ENCODE peak calls at places on chromosomes 4 and X, in four cellular contexts. F is A549, D is K562, Q is HepG2. L is an unnamed sample.

GRCh38 chr4:118345813-118346212 is 7.0 kb downstream of the PRSS12 start:
- DNase-seq in F (no peak), Q (no peak), D (no peak), L (no peak)

GRCh38 chr4:142741995-142742394 is 104.1 kb downstream of the INPP4B start:
- DNase-seq in Q (no peak), D (no peak), F (no peak), L (no peak)

GRCh38 chr4:173174184-173175156 is 5.9 kb downstream of the GALNT7 start:
- DNase-seq in F (no peak), Q (no peak), D (peak; percentile 75), L (no peak)

GRCh38 chr4:156377036-156377700 is 423.5 kb upstream of the CTSO start:
- DNase-seq in D (no peak), Q (no peak), F (no peak), L (no peak)

GRCh38 chrX:11309220-11309619 is 16.0 kb downstream of the AMELX start:
- DNase-seq in Q (no peak), D (no peak), F (no peak), L (no peak)

GRCh38 chr4:24856586-24856985 is 56.3 kb downstream of the CCDC149 start:
- DNase-seq in Q (no peak), D (no peak), F (no peak), L (no peak)

GRCh38 chr4:104494822-104495559 is at the start of gene CXXC4:
- DNase-seq in Q (peak; percentile 10), F (peak; percentile 18), D (peak; percentile 64), L (peak; percentile 70)

GRCh38 chrX:555589-556220 is 74.9 kb upstream of the SHOX start:
- DNase-seq in Q (no peak), D (no peak), F (no peak), L (no peak)

GRCh38 chr4:139024686-139025085 is 9.1 kb downstream of the NOCT start:
- DNase-seq in D (no peak), F (no peak), Q (no peak), L (no peak)

GRCh38 chrX:110167952-110168451 is 149.9 kb downstream of the AMMECR1 start:
- DNase-seq in F (peak; percentile 25), Q (no peak), D (peak; percentile 75), L (peak; percentile 75)

GRCh38 chr4:30767147-30767546 is 47.0 kb downstream of the PCDH7 start:
- DNase-seq in D (no peak), Q (no peak), F (no peak), L (no peak)

GRCh38 chr4:183197140-183197539 is 98.1 kb downstream of the WWC2 start:
- DNase-seq in Q (no peak), D (no peak), F (no peak), L (no peak)

GRCh38 chr4:72857216-72857615 is 212.3 kb downstream of the COX18 start:
- DNase-seq in F (no peak), Q (no peak), D (no peak), L (no peak)
- TF ChIP-seq PHF8 in F (no peak), Q (no peak), D (no peak), L (no peak)

DNA sequence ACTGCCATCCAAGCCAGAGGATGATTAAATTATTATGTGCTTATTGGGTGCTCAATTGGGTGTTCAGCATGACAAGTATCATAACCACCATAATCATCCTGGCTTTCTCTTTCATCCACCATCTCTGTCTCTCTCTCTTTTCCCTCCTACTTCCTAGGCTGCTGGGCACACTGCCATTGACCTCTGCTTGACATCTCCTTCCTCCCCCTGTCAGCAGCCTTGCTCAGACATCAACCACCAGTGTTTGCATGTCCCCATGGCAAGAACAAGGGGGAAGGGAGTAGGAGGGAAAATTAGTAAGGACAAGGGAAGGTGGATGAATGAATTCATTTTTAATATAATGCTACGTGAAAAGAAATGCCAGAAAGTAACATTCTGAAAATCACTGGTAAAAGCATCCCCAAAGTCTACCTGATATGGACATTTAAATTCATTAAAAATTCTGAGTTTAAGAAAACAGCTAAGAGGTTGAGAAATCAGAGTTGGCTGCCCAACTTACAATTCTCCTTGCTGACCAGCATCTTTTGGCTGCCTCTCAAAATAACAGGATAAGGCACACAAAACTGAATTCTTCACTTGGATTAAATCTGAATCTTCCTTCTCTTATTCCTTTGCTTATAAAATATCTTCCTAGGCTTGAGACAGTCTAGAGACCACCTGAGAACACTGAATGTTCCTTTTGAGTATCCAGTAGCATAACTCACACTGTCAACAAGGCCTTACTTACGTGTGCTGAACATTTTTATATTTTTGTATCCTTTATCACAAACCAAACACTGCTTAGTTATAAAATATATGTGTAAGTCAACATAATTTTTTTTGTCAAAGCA is 48.5 kb downstream of the SNCA start:
- DNase-seq in D (no peak), F (no peak), Q (no peak), L (no peak)
- TF ChIP-seq PHF8 in D (no peak), F (no peak), Q (no peak), L (no peak)

DNA sequence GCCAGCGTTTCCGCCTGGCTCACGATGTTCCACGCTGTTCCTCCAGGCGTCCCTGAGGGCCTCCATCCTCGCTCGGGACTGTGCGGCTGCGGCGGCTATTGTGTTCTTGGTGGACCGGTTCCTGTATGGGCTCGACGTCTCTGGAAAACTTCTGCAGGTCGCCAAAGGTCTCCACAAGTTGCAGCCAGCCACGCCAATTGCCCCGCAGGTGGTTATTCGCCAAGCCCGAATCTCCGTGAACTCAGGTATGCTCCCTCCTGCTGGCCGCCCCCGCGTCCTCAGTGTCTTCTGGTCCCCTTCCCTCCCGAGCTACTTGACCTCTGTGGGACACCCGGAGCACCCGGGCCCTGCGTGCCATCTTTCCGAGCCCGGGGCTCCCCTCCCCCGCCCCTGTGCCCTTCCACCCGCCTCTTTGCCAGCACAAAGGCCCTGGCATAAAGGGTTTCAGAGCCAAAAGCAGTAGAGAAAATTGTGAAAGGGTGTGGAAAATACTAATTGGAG is 104.1 kb downstream of the NEUROG2 start:
- DNase-seq in D (no peak), Q (no peak), F (no peak), L (peak; percentile 65)
- TF ChIP-seq PHF8 in D (no peak), Q (no peak), F (no peak), L (no peak)

GRCh38 chrX:20229155-20229554 is 37.6 kb downstream of the RPS6KA3 start:
- DNase-seq in F (no peak), D (no peak), Q (no peak), L (no peak)

GRCh38 chrX:20230406-20230805 is 36.3 kb downstream of the RPS6KA3 start:
- DNase-seq in Q (no peak), D (no peak), F (no peak), L (no peak)

GRCh38 chrX:20233336-20233735 is 33.4 kb downstream of the RPS6KA3 start:
- DNase-seq in D (no peak), Q (no peak), F (no peak), L (no peak)

GRCh38 chrX:20228245-20228644 is 38.5 kb downstream of the RPS6KA3 start:
- DNase-seq in D (no peak), F (no peak), Q (no peak), L (no peak)

GRCh38 chrX:20231598-20231997 is 35.1 kb downstream of the RPS6KA3 start:
- DNase-seq in Q (no peak), D (no peak), F (no peak), L (no peak)
- TF ChIP-seq PHF8 in Q (no peak), D (no peak), F (no peak), L (no peak)

DNA sequence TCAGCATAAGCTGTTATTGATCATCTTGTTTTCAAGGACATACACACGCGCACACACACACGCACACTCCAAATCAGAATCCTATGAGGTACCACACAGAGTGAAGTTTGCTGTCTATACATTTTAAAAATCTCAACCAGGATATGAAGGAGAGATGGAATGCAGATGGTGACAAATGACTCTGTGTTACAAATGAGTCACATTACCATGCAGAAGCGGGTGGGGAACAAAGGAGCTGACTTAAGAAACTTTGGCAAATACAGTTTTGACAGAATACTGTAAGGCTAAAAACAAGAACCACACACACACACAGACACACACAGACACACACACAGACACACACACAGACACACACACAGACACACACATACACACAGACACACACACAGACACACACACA is 81.7 kb downstream of the RELL1 start:
- DNase-seq in Q (no peak), F (no peak), D (no peak), L (no peak)
- TF ChIP-seq PHF8 in Q (no peak), F (no peak), D (no peak), L (no peak)

GRCh38 chr4:184983660-184984356 is 34.5 kb upstream of the HELT start:
- DNase-seq in F (peak; percentile 26), D (peak; percentile 47), Q (peak; percentile 42), L (no peak)
- TF ChIP-seq PHF8 in F (no peak), D (no peak), Q (no peak), L (no peak)

GRCh38 chrX:139725720-139726119 is 17.8 kb upstream of the MCF2 start:
- DNase-seq in F (no peak), Q (no peak), D (no peak), L (no peak)

GRCh38 chrX:139724626-139725025 is 16.7 kb upstream of the MCF2 start:
- DNase-seq in D (no peak), Q (no peak), F (no peak), L (no peak)

GRCh38 chrX:139720979-139721378 is 13.0 kb upstream of the MCF2 start:
- DNase-seq in Q (no peak), F (no peak), D (no peak), L (no peak)

DNA sequence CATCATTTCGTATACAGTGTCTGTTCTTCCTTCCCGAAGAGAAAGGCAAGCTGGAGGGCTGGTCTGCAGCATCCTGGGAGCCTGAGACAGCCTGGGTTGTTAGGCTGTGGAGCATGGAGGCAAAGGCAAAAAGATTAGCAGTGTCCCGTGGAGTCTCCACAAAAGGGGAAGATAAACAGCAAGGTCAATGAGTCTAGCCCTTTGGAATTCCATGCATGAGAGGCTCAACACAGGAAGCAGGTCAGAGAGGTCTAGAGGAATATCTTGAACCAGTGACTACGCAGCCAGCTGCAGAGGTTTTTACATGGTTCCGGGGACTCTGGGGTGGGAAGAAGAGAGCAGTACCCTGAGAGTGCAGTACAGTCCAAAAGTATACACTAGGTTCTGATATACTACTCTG is 12.2 kb upstream of the MCF2 start:
- DNase-seq in F (peak; percentile 4), D (no peak), Q (peak; percentile 30), L (peak; percentile 42)
- TF ChIP-seq PHF8 in F (no peak), D (no peak), Q (no peak), L (no peak)

DNA sequence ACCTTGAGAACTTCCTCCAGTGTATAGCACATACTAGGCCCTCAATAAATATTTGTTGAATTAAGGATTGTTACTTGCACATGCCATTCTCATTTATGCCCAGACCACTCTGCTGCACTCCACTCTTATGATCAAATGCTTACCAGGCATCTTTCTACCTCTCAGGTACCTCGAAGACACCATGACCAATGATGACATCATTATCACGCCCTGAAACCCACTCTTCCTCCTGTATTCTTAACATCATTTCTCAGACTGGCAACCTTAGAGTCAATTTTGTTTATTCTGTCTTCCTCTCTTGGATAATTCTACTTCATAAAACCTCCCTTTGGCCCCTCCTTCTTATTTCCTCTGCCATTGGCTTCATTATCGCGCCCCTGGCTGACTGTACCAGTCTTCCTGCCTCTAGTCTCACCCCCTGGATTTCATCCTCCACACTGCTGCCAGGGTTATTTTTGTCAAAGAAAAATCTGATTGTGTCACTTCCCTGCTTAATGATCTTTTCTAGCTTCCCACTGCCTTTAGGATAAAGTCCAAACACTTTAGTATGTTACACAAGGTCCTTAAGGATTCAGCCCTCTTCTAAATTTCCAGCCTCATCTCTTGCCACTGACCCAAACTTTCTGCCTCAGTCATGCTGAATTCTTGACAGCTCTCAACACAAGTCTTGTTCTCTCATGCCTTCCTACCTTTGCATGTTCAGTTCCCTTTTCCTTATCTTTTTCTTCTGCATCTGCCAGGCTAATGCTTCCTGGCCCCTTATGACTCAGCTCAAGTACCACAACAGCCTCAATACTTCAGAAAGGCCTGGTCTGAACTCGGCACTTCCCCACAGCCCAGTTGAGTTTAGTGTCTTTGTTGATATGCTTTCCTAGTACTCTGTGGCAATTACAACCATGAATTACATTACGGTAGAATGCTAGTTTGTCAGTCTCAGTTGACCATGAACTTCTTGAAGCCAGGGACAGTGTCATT is 45.8 kb downstream of the HDAC8 start:
- DNase-seq in D (peak; percentile 27), Q (no peak), F (no peak), L (no peak)
- TF ChIP-seq PHF8 in D (no peak), Q (no peak), F (no peak), L (no peak)

L was measured in H1.